ENCODE peak calls at places on chromosomes 3 and 15, in eight cellular contexts. H is testis, M is spleen, J is Peyer's patch, G is ovary, Y is heart left ventricle, B is IMR-90, P is suprapubic skin. O is an unnamed sample.

GRCh38 chr3:151268267-151269235 is 9.8 kb downstream of the P2RY14 start:
- DNase-seq in M (no peak), G (no peak), J (no peak), Y (no peak), H (no peak), B (peak), P (no peak), O (no peak)

GRCh38 chr3:174810256-174810655 is 48.9 kb upstream of the NAALADL2 start:
- DNase-seq in H (no peak), P (no peak), B (no peak), J (no peak), Y (no peak), M (no peak), G (no peak), O (no peak)

GRCh38 chr15:59976480-59976879 is 27.6 kb upstream of the FOXB1 start:
- DNase-seq in Y (no peak), H (no peak), B (no peak), M (no peak), P (no peak), J (no peak), G (no peak), O (no peak)

GRCh38 chr3:116669576-116669975 is 40.0 kb upstream of the TUSC7 start:
- DNase-seq in Y (no peak), M (no peak), P (no peak), B (no peak), J (no peak), G (no peak), H (no peak), O (no peak)

GRCh38 chr3:149657796-149658443 is at the start of gene WWTR1:
- DNase-seq in H (peak), Y (peak), M (peak), J (peak), G (peak), P (peak), B (peak), O (peak)

GRCh38 chr3:50347187-50347813 is 1.8 kb upstream of the ZMYND10 start:
- DNase-seq in Y (peak), B (peak), M (peak), H (peak), G (peak), J (peak), P (no peak), O (no peak)

GRCh38 chr15:57138260-57138895 is 219.9 kb downstream of the TCF12 start:
- DNase-seq in Y (peak), J (no peak), H (peak), B (peak), G (no peak), M (no peak), P (no peak), O (no peak)

GRCh38 chr3:142578309-142579223 is at the start of gene ATR:
- DNase-seq in H (peak), Y (peak), J (peak), G (peak), B (peak), P (peak), M (peak), O (peak)

GRCh38 chr15:58705105-58705504 is 44.4 kb downstream of the ADAM10 start:
- DNase-seq in M (no peak), Y (no peak), J (no peak), G (no peak), B (no peak), P (no peak), H (no peak), O (no peak)

GRCh38 chr3:101038880-101039279 is 45.7 kb upstream of the ABI3BP start:
- DNase-seq in B (no peak), Y (no peak), H (no peak), M (no peak), G (no peak), P (no peak), J (no peak), O (no peak)

GRCh38 chr3:79011821-79012529 is 755.8 kb downstream of the ROBO1 start:
- DNase-seq in Y (no peak), J (no peak), B (no peak), H (no peak), M (no peak), G (no peak), P (no peak), O (no peak)

GRCh38 chr3:122178711-122179110 is 4.8 kb upstream of the CASR start:
- DNase-seq in J (no peak), Y (no peak), P (no peak), H (no peak), M (no peak), G (no peak), B (no peak), O (no peak)

GRCh38 chr15:100853676-100854440 is 25.8 kb upstream of the ALDH1A3 start:
- DNase-seq in P (no peak), Y (no peak), B (no peak), H (no peak), M (no peak), G (no peak), J (no peak), O (no peak)

GRCh38 chr15:25683911-25684310 is 179.2 kb downstream of the ATP10A start:
- DNase-seq in P (no peak), M (no peak), J (no peak), B (no peak), H (peak), G (no peak), Y (no peak), O (no peak)

GRCh38 chr3:171526869-171527268 is 66.7 kb upstream of the TNIK start:
- DNase-seq in P (no peak), Y (no peak), B (peak), J (no peak), M (no peak), H (no peak), G (no peak), O (no peak)

GRCh38 chr3:129604942-129605592 is 1.4 kb downstream of the PLXND1 start:
- DNase-seq in Y (no peak), J (no peak), P (no peak), G (peak), M (no peak), H (no peak), B (no peak), O (no peak)

GRCh38 chr15:31298707-31299172 is 27.9 kb upstream of the KLF13 start:
- DNase-seq in H (peak), G (no peak), M (peak), J (no peak), P (peak), Y (no peak), B (no peak), O (peak)

GRCh38 chr15:43105778-43106485 is at the start of gene UBR1:
- DNase-seq in M (peak), B (peak), P (peak), Y (peak), J (peak), G (peak), H (peak), O (peak)

GRCh38 chr15:74642328-74642723 is 26.7 kb downstream of the CLK3 start:
- DNase-seq in B (no peak), H (no peak), M (no peak), G (no peak), J (no peak), P (peak), Y (no peak), O (no peak)

GRCh38 chr3:18295171-18295920 is 129.8 kb downstream of the SATB1 start:
- DNase-seq in P (no peak), J (peak), H (no peak), Y (peak), G (peak), B (peak), M (no peak), O (peak)

GRCh38 chr15:73069109-73069508 is 16.8 kb downstream of the NEO1 start:
- DNase-seq in B (no peak), G (no peak), Y (no peak), J (no peak), M (no peak), H (no peak), P (no peak), O (no peak)

GRCh38 chr3:31288641-31289100 is 244.1 kb upstream of the STT3B start:
- DNase-seq in B (peak), H (peak), G (peak), M (no peak), P (no peak), Y (peak), J (no peak), O (no peak)

GRCh38 chr3:132255041-132255745 is 62.0 kb upstream of the ACP3 start:
- DNase-seq in Y (no peak), G (no peak), P (no peak), M (no peak), J (no peak), H (no peak), B (peak), O (no peak)

GRCh38 chr15:47987908-47988532 is 132.8 kb upstream of the SLC24A5 start:
- DNase-seq in H (peak), Y (peak), B (peak), J (no peak), P (no peak), G (no peak), M (no peak), O (no peak)

GRCh38 chr15:63344737-63345390 is 36.8 kb downstream of the CA12 start:
- DNase-seq in B (peak), J (no peak), M (no peak), P (no peak), H (no peak), G (no peak), Y (no peak), O (no peak)

GRCh38 chr15:29596266-29596665 is 226.0 kb downstream of the TJP1 start:
- DNase-seq in H (no peak), B (peak), G (no peak), Y (no peak), J (no peak), P (no peak), M (no peak), O (no peak)

GRCh38 chr3:122880624-122881023 is 85.8 kb downstream of the SLC49A4 start:
- DNase-seq in M (no peak), H (no peak), P (no peak), G (no peak), B (no peak), Y (no peak), J (peak), O (no peak)

GRCh38 chr3:62210016-62210415 is 163.3 kb downstream of the FEZF2 start:
- DNase-seq in Y (no peak), H (no peak), B (no peak), J (no peak), M (no peak), P (no peak), G (no peak), O (no peak)

GRCh38 chr3:16338999-16339398 is 74.0 kb downstream of the OXNAD1 start:
- DNase-seq in H (no peak), P (no peak), G (no peak), B (peak), M (no peak), Y (no peak), J (no peak), O (peak)

GRCh38 chr3:196134691-196135090 is 52.8 kb upstream of the TFRC start:
- DNase-seq in H (no peak), Y (no peak), M (no peak), B (no peak), G (no peak), P (no peak), J (no peak), O (no peak)

DNA sequence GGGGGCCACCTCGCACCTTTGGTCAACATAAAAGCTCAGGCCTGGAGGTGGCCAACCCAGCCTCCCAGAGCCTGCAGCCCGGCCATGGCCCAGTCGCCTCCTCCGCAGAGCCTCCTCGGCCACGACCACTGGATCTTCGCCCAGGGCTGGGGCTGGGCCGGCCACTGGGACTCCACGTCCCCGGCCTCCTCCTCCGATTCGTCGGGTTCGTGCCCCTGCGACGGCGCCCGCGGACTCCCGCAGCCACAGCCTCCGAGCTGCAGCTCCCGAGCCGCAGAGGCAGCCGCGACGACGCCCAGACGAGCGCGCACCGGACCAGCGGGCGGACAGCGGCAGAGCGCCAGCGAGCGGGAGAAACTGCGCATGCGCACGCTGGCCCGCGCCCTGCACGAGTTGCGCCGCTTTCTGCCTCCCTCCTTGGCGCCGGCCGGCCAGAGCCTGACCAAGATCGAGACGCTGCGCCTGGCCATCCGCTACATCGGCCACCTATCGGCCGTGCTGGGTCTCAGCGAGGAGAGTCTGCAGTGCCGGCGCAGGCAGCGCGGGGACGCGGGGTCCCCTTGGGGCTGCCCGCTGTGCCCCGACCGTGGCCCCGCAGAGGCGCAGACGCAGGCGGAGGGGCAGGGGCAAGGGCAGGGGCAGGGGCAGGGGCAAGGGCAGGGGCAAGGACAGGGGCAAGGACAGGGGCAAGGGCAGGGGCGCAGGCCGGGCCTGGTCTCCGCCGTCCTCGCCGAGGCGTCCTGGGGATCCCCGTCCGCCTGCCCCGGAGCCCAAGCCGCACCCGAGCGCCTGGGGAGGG is at the start of gene MESP2:
- DNase-seq in J (peak), M (peak), G (peak), H (peak), Y (peak), B (peak), P (peak), O (peak)
- TF ChIP-seq CTCF in J (peak), M (no peak), G (peak), H (peak), Y (peak), B (peak), P (peak), O (no peak)

GRCh38 chr3:47016934-47017435 is 37.5 kb downstream of the NBEAL2 start:
- DNase-seq in H (peak), G (no peak), M (no peak), Y (no peak), P (no peak), B (peak), J (no peak), O (no peak)
- TF ChIP-seq POLR2A in H (no peak), G (no peak), M (no peak), Y (no peak), P (no peak), B (no peak), J (no peak), O (no peak)

GRCh38 chr15:39767921-39768320 is 14.7 kb downstream of the FSIP1 start:
- DNase-seq in P (no peak), G (no peak), H (no peak), Y (no peak), B (no peak), M (no peak), J (no peak), O (no peak)

GRCh38 chr15:39774688-39775267 is 7.9 kb downstream of the FSIP1 start:
- DNase-seq in H (no peak), M (no peak), J (no peak), Y (no peak), G (no peak), B (no peak), P (no peak), O (no peak)

GRCh38 chr15:39776068-39776467 is 6.6 kb downstream of the FSIP1 start:
- DNase-seq in G (no peak), Y (no peak), J (no peak), B (no peak), M (no peak), P (no peak), H (no peak), O (no peak)

GRCh38 chr15:39770748-39771689 is 11.6 kb downstream of the FSIP1 start:
- DNase-seq in G (peak), Y (peak), H (no peak), J (no peak), M (no peak), B (peak), P (no peak), O (no peak)
- H3K4me3 ChIP-seq in G (no peak), Y (no peak), H (no peak), J (no peak), M (no peak), B (peak), P (no peak), O (no peak)

GRCh38 chr3:42660898-42661297 is 7.4 kb downstream of the ZBTB47 start:
- DNase-seq in B (no peak), H (peak), J (no peak), Y (peak), M (no peak), G (no peak), P (no peak), O (no peak)
- TF ChIP-seq CTCF in B (no peak), H (no peak), J (peak), Y (no peak), M (no peak), G (no peak), P (no peak), O (no peak)

DNA sequence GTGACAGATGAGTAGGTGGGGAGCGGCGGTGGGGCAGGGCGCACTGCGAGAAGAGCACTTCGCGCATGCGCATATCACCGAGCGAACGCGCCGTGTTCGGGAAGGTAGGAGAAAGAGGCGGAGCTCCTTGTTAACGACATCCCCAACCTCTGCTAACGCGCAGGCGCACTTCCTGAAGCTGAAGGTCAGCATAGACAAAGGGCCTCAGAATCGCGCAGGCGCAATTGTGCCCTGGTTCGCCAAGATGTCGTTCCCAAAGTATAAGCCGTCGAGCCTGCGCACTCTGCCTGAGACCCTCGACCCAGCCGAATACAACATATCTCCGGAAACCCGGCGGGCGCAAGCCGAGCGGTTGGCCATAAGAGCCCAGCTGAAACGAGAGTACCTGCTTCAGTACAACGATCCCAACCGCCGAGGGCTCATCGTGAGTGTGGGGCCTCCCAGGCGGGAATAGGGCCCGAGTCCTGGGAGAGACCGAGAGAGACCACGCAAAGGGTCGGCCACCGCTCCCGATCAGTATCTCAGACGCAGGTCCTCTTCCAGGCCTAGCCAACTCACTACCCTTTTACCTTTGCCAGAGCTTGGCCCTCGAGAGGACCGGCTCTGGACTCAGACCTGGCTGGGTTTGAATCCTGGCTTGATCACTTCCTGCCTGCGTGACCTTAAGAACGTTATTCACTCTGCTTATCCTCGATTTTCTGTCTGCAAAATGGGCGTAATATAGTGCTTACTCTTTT is at the start of gene NDUFB4:
- DNase-seq in H (peak), Y (peak), B (peak), J (peak), G (peak), P (peak), M (peak), O (peak)
- TF ChIP-seq POLR2A in H (peak), Y (peak), B (peak), J (peak), G (peak), P (peak), M (peak), O (no peak)

GRCh38 chr3:194955979-194956696 is 270.5 kb downstream of the FAM43A start:
- DNase-seq in B (no peak), J (no peak), P (no peak), G (no peak), M (no peak), Y (no peak), H (no peak), O (peak)
- H3K4me3 ChIP-seq in B (no peak), J (no peak), P (no peak), G (no peak), M (no peak), Y (no peak), H (no peak), O (no peak)

O was measured in lower leg skin.